ENCODE peak calls at places on chromosomes 1 and 21, in five cellular contexts. N is H9, B is occipital lobe, J is hypothalamus, Q is cardiac muscle cell. L is an unnamed sample.
A peak's percentile ranks its signal among the peaks of the same experiment; 100 is the strongest.

GRCh38 chr1:203026666-203027663 is 674 bp downstream of the PPFIA4 start:
- DNase-seq in N (peak; percentile 29), B (no peak), J (no peak), Q (no peak), L (no peak)

GRCh38 chr21:36059823-36060158 is 535 bp downstream of the SETD4 start:
- DNase-seq in N (no peak), Q (no peak), J (peak; percentile 46), B (no peak), L (peak; percentile 61)

GRCh38 chr1:70358921-70359564 is 4.5 kb upstream of the ANKRD13C start:
- DNase-seq in Q (peak; percentile 13), N (no peak), J (no peak), B (no peak), L (no peak)

GRCh38 chr21:26115346-26115745 is 55.2 kb downstream of the APP start:
- DNase-seq in Q (peak; percentile 41), N (no peak), J (no peak), B (no peak), L (no peak)

GRCh38 chr1:67791686-67792475 is 41.4 kb downstream of the GNG12 start:
- DNase-seq in N (no peak), B (no peak), Q (peak; percentile 92), J (no peak), L (no peak)

GRCh38 chr1:94416901-94417701 is 1.1 kb upstream of the ABCD3 start:
- DNase-seq in B (peak; percentile 24), Q (peak; percentile 94), N (no peak), J (peak; percentile 7), L (no peak)

GRCh38 chr21:31484219-31484618 is 140.2 kb upstream of the TIAM1 start:
- DNase-seq in J (no peak), Q (no peak), N (no peak), B (no peak), L (no peak)

GRCh38 chr1:40784771-40785151 is 1.2 kb downstream of the KCNQ4 start:
- DNase-seq in N (no peak), B (no peak), J (no peak), Q (no peak), L (no peak)

GRCh38 chr1:76759950-76760349 is 107.3 kb upstream of the ST6GALNAC5 start:
- DNase-seq in J (no peak), B (no peak), Q (peak; percentile 56), N (no peak), L (no peak)

GRCh38 chr1:116760996-116761665 is 6.9 kb downstream of the CD2 start:
- DNase-seq in J (no peak), B (no peak), Q (no peak), N (no peak), L (no peak)

GRCh38 chr1:214031267-214031650 is 43.5 kb downstream of the PROX1 start:
- DNase-seq in J (no peak), N (peak; percentile 73), B (no peak), Q (no peak), L (no peak)

GRCh38 chr1:27862671-27863551 is 9.4 kb upstream of the THEMIS2 start:
- DNase-seq in B (no peak), J (no peak), Q (peak; percentile 98), N (no peak), L (no peak)

GRCh38 chr1:110259770-110260169 is 49.7 kb downstream of the KCNC4 start:
- DNase-seq in B (no peak), J (no peak), Q (no peak), N (no peak), L (no peak)

GRCh38 chr1:201011616-201012015 is 11.9 kb downstream of the KIF21B start:
- DNase-seq in J (no peak), N (no peak), Q (no peak), B (no peak), L (peak; percentile 46)

GRCh38 chr1:199151634-199152429 is 513.0 kb downstream of the PTPRC start:
- DNase-seq in Q (no peak), J (no peak), N (no peak), B (no peak), L (no peak)

GRCh38 chr1:83901547-83902155 is 97.3 kb downstream of the TTLL7 start:
- DNase-seq in B (no peak), Q (peak; percentile 62), N (no peak), J (no peak), L (no peak)

GRCh38 chr1:180623579-180624347 is 8.1 kb upstream of the XPR1 start:
- DNase-seq in B (no peak), Q (peak; percentile 61), N (peak; percentile 41), J (no peak), L (no peak)

GRCh38 chr1:43995984-43996732 is 4.8 kb downstream of the CCDC24 start:
- DNase-seq in B (no peak), N (no peak), J (no peak), Q (no peak), L (no peak)

GRCh38 chr1:3471356-3472087 is 17.1 kb downstream of the ARHGEF16 start:
- DNase-seq in Q (peak; percentile 64), J (no peak), B (no peak), N (peak; percentile 93), L (peak; percentile 71)